ENCODE peak calls at places on chromosome 18, in seven cellular contexts. B, W, Q, L, M, C and N are unnamed samples.

GRCh38 chr18:7789853-7790552 is 222.9 kb downstream of the PTPRM start:
- DNase-seq in B (no peak), W (no peak), Q (peak; percentile 43), L (peak; percentile 48), M (no peak), C (peak; percentile 33), N (peak; percentile 54)

GRCh38 chr18:26421503-26421902 is 126.8 kb downstream of the KCTD1 start:
- DNase-seq in B (no peak), W (no peak), Q (no peak), L (no peak), M (no peak), C (no peak), N (no peak)

GRCh38 chr18:13103366-13103765 is 112.2 kb downstream of the CEP192 start:
- DNase-seq in B (no peak), W (no peak), Q (peak; percentile 21), L (no peak), M (no peak), C (no peak), N (no peak)

GRCh38 chr18:74331404-74331803 is 15.8 kb downstream of the C18orf63 start:
- DNase-seq in B (no peak), W (peak; percentile 19), Q (no peak), L (no peak), M (no peak), C (no peak), N (no peak)

GRCh38 chr18:43620936-43621335 is 343.6 kb upstream of the SYT4 start:
- DNase-seq in B (no peak), W (peak; percentile 42), Q (peak; percentile 34), L (peak; percentile 16), M (no peak), C (peak; percentile 30), N (no peak)

GRCh38 chr18:4808891-4809290 is 353.8 kb upstream of the DLGAP1 start:
- DNase-seq in B (no peak), W (no peak), Q (no peak), L (no peak), M (no peak), C (no peak), N (no peak)

GRCh38 chr18:70132999-70133398 is 72.5 kb downstream of the RTTN start:
- DNase-seq in B (no peak), W (no peak), Q (no peak), L (no peak), M (no peak), C (no peak), N (no peak)

GRCh38 chr18:48868468-48869466 is 82.0 kb downstream of the SMAD7 start:
- DNase-seq in B (no peak), W (peak; percentile 96), Q (peak; percentile 96), L (no peak), M (peak; percentile 54), C (no peak), N (no peak)

GRCh38 chr18:40041951-40042350 is 1913.1 kb upstream of the PIK3C3 start:
- DNase-seq in B (no peak), W (no peak), Q (no peak), L (no peak), M (no peak), C (no peak), N (no peak)

GRCh38 chr18:6414118-6414722 is 491 bp downstream of the L3MBTL4 start:
- DNase-seq in B (no peak), W (peak; percentile 86), Q (peak; percentile 78), L (no peak), M (peak; percentile 61), C (peak; percentile 23), N (no peak)